ENCODE peak calls at places on chromosomes 3 and 15, in nine cellular contexts. X, D, W, U, A, C, E, K and R are unnamed samples.

GRCh38 chr15:81377871-81378270 is 3.9 kb upstream of the TMC3 start:
- DNase-seq in X (no peak), C (no peak), W (no peak), D (no peak), U (no peak), E (no peak), K (no peak), A (no peak), R (no peak)

GRCh38 chr15:71788646-71789579 is 21.4 kb upstream of the NR2E3 start:
- DNase-seq in C (no peak), X (peak; percentile 2), D (no peak), W (no peak), A (no peak), K (no peak), E (no peak), U (no peak), R (no peak)

GRCh38 chr3:32398531-32398930 is 6.9 kb downstream of the CMTM7 start:
- DNase-seq in U (no peak), A (no peak), K (no peak), X (peak; percentile 38), W (no peak), E (no peak), C (no peak), D (no peak), R (no peak)

GRCh38 chr3:162376761-162377160 is 880.2 kb downstream of the OTOL1 start:
- DNase-seq in E (no peak), U (no peak), D (no peak), K (no peak), X (no peak), A (no peak), W (no peak), C (no peak), R (no peak)

GRCh38 chr15:35740761-35741160 is 194.8 kb upstream of the DPH6 start:
- DNase-seq in U (no peak), E (no peak), C (no peak), W (no peak), K (no peak), X (no peak), A (no peak), D (no peak), R (no peak)

GRCh38 chr3:33001889-33002288 is 50.4 kb downstream of the CCR4 start:
- DNase-seq in W (no peak), A (no peak), C (no peak), D (no peak), E (no peak), K (no peak), X (no peak), U (no peak), R (no peak)

GRCh38 chr3:24294150-24294549 is 200.5 kb downstream of the THRB start:
- DNase-seq in A (no peak), E (no peak), X (no peak), W (no peak), K (no peak), C (no peak), U (no peak), D (no peak), R (no peak)

GRCh38 chr15:87669846-87670245 is 586.7 kb downstream of the NTRK3 start:
- DNase-seq in X (no peak), K (no peak), E (no peak), A (no peak), U (no peak), C (no peak), D (no peak), W (no peak), R (no peak)

GRCh38 chr3:94524102-94524922 is 461.5 kb downstream of the NSUN3 start:
- DNase-seq in X (no peak), A (no peak), U (no peak), W (no peak), C (no peak), D (peak; percentile 8), K (no peak), E (peak; percentile 70), R (no peak)

GRCh38 chr3:152404976-152405375 is 136.2 kb downstream of the MBNL1 start:
- DNase-seq in D (no peak), A (no peak), K (no peak), E (no peak), W (no peak), C (no peak), X (no peak), U (no peak), R (no peak)

GRCh38 chr3:185313693-185314246 is 49.2 kb upstream of the MAP3K13 start:
- DNase-seq in E (no peak), U (no peak), D (no peak), W (no peak), C (no peak), K (no peak), X (no peak), A (no peak), R (no peak)

GRCh38 chr3:72246685-72247084 is 461.7 kb upstream of the PROK2 start:
- DNase-seq in X (peak; percentile 41), D (no peak), K (no peak), U (no peak), C (no peak), W (no peak), A (no peak), E (no peak), R (no peak)

GRCh38 chr3:188683032-188683491 is 488.7 kb upstream of the TPRG1 start:
- DNase-seq in W (no peak), E (peak; percentile 6), K (no peak), A (no peak), X (no peak), U (no peak), C (no peak), D (no peak), R (no peak)

GRCh38 chr3:152236741-152237140 is 32.0 kb upstream of the MBNL1 start:
- DNase-seq in A (no peak), U (no peak), W (no peak), K (no peak), D (no peak), E (no peak), X (no peak), C (no peak), R (no peak)

GRCh38 chr3:20148456-20148855 is 37.5 kb downstream of the SGO1 start:
- DNase-seq in D (no peak), U (no peak), W (no peak), X (no peak), E (no peak), A (no peak), C (no peak), K (no peak), R (no peak)

GRCh38 chr3:43481325-43481860 is 140.4 kb downstream of the ANO10 start:
- DNase-seq in C (peak; percentile 23), D (no peak), A (no peak), W (no peak), X (no peak), E (no peak), K (no peak), U (no peak), R (no peak)
- TF ChIP-seq EP300 in C (no peak), D (no peak), A (no peak), W (no peak), X (no peak), E (no peak), K (no peak), U (no peak), R (no peak)

GRCh38 chr15:75201609-75202250 is at the start of gene C15orf39:
- DNase-seq in C (no peak), U (peak; percentile 42), X (peak; percentile 76), K (peak; percentile 79), W (peak; percentile 93), E (peak; percentile 33), A (peak; percentile 94), D (peak; percentile 73), R (no peak)
- TF ChIP-seq EP300 in C (no peak), U (peak; percentile 99), X (no peak), K (no peak), W (no peak), E (no peak), A (no peak), D (no peak), R (no peak)

GRCh38 chr3:17444865-17445264 is 297.6 kb downstream of the TBC1D5 start:
- DNase-seq in A (no peak), U (no peak), K (no peak), D (no peak), E (no peak), W (no peak), C (no peak), X (no peak), R (no peak)

GRCh38 chr3:17442332-17443049 is 299.9 kb downstream of the TBC1D5 start:
- DNase-seq in W (no peak), C (no peak), K (no peak), X (no peak), E (no peak), A (no peak), D (no peak), U (no peak), R (no peak)

DNA sequence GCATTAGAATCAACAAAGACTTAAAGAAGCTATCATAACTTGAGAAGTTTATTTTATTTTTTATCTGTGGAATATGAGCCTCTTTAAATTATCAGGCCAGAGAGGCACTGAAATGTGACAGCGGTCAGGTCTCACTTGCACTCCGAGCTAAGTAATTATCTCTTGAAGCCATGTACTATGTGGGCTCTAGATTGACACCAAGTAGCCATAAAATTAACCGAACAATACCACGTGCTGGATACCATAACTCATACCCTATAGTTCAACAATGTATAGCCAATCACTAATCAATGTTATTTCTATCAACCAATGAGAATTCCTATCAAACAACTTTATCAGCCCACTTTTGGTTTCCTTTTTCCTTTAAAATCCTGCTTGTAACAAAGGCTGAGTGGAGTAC is 299.3 kb downstream of the TBC1D5 start:
- DNase-seq in D (no peak), X (no peak), W (no peak), U (no peak), A (no peak), E (no peak), C (no peak), K (no peak), R (no peak)
- TF ChIP-seq EP300 in D (no peak), X (no peak), W (peak; percentile 61), U (no peak), A (no peak), E (no peak), C (no peak), K (no peak), R (no peak)

GRCh38 chr3:64299206-64299605 is 73.9 kb upstream of the PRICKLE2 start:
- DNase-seq in X (no peak), A (no peak), U (no peak), E (no peak), W (no peak), C (no peak), D (no peak), K (no peak), R (no peak)
- TF ChIP-seq EP300 in X (no peak), A (no peak), U (no peak), E (no peak), W (no peak), C (no peak), D (no peak), K (no peak), R (no peak)

GRCh38 chr15:55118341-55118740 is 78.4 kb downstream of the RSL24D1 start:
- DNase-seq in A (no peak), W (no peak), U (no peak), X (no peak), E (no peak), D (no peak), C (no peak), K (no peak), R (no peak)

DNA sequence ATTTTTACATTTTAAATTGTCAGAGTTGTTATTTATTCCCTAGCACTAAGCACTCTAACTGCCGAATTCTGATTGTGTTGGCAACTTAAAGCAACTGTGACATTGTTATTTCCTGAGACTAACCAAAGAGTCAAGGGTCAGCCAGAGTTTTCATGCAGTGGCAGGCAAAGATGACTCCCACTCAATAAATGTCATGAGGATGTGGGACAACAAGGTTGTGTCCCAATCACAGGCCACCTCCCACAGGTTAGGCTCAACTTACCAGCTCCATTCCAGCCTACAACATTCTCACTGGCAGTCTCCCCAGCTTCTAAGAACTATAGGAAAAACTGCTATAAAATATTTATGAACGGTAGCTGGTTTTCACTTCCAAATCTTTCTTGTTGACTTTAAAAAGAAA is 80.1 kb downstream of the RSL24D1 start:
- DNase-seq in E (no peak), X (no peak), U (no peak), K (no peak), W (no peak), A (no peak), C (no peak), D (no peak), R (no peak)
- TF ChIP-seq EP300 in E (no peak), X (no peak), U (no peak), K (no peak), W (no peak), A (no peak), C (no peak), D (no peak), R (no peak)